ENCODE peak calls at places on chromosome 17, in five cellular contexts. One of them, this sample, is unnamed.

GRCh38 chr17:59357219-59357699 is 25.8 kb downstream of the YPEL2 start:
- DNase-seq in psoas muscle: no peak
- DNase-seq in adrenal gland: no peak
- DNase-seq in neural progenitor cell: no peak
- DNase-seq in breast epithelium: no peak
- DNase-seq in this sample: no peak

GRCh38 chr17:80984749-80985148 is 6.9 kb upstream of the CHMP6 start:
- DNase-seq in psoas muscle: peak
- DNase-seq in adrenal gland: no peak
- DNase-seq in neural progenitor cell: peak
- DNase-seq in breast epithelium: no peak
- DNase-seq in this sample: no peak

GRCh38 chr17:6671431-6671830 is 19.9 kb downstream of the C17orf100 start:
- DNase-seq in psoas muscle: no peak
- DNase-seq in adrenal gland: no peak
- DNase-seq in neural progenitor cell: no peak
- DNase-seq in breast epithelium: peak
- DNase-seq in this sample: no peak

GRCh38 chr17:40331743-40332641 is 23.0 kb downstream of the RARA start:
- DNase-seq in psoas muscle: peak
- DNase-seq in adrenal gland: peak
- DNase-seq in neural progenitor cell: no peak
- DNase-seq in breast epithelium: peak
- DNase-seq in this sample: peak

GRCh38 chr17:68455756-68456528 is 1.4 kb downstream of the WIPI1 start:
- DNase-seq in psoas muscle: no peak
- DNase-seq in adrenal gland: no peak
- DNase-seq in neural progenitor cell: no peak
- DNase-seq in breast epithelium: peak
- DNase-seq in this sample: no peak

GRCh38 chr17:57853695-57854094 is 3.9 kb upstream of the MRPS23 start:
- DNase-seq in psoas muscle: peak
- DNase-seq in adrenal gland: peak
- DNase-seq in neural progenitor cell: no peak
- DNase-seq in breast epithelium: peak
- DNase-seq in this sample: peak

GRCh38 chr17:69466451-69466850 is 52.0 kb downstream of the MAP2K6 start:
- DNase-seq in psoas muscle: no peak
- DNase-seq in adrenal gland: no peak
- DNase-seq in neural progenitor cell: peak
- DNase-seq in breast epithelium: no peak
- DNase-seq in this sample: no peak

GRCh38 chr17:57085448-57086068 is 512 bp downstream of the AKAP1 start:
- DNase-seq in psoas muscle: peak
- DNase-seq in adrenal gland: peak
- DNase-seq in neural progenitor cell: peak
- DNase-seq in breast epithelium: no peak
- DNase-seq in this sample: peak

GRCh38 chr17:38701504-38702165 is 3.4 kb upstream of the MLLT6 start:
- DNase-seq in psoas muscle: no peak
- DNase-seq in adrenal gland: peak
- DNase-seq in neural progenitor cell: no peak
- DNase-seq in breast epithelium: no peak
- DNase-seq in this sample: no peak

GRCh38 chr17:80938556-80938955 is 53.1 kb upstream of the CHMP6 start:
- DNase-seq in psoas muscle: no peak
- DNase-seq in adrenal gland: no peak
- DNase-seq in neural progenitor cell: no peak
- DNase-seq in breast epithelium: no peak
- DNase-seq in this sample: no peak

GRCh38 chr17:48618366-48618896 is 3.3 kb upstream of the HOXB8 start:
- DNase-seq in psoas muscle: peak
- DNase-seq in adrenal gland: peak
- DNase-seq in neural progenitor cell: peak
- DNase-seq in breast epithelium: peak
- DNase-seq in this sample: peak

GRCh38 chr17:45338996-45339535 is 22.2 kb upstream of the MAP3K14 start:
- DNase-seq in psoas muscle: no peak
- DNase-seq in adrenal gland: no peak
- DNase-seq in neural progenitor cell: no peak
- DNase-seq in breast epithelium: peak
- DNase-seq in this sample: no peak

GRCh38 chr17:37743875-37744632 is 805 bp downstream of the HNF1B start:
- DNase-seq in psoas muscle: no peak
- DNase-seq in adrenal gland: no peak
- DNase-seq in neural progenitor cell: peak
- DNase-seq in breast epithelium: no peak
- DNase-seq in this sample: peak

GRCh38 chr17:27241346-27241946 is 52.5 kb upstream of the WSB1 start:
- DNase-seq in psoas muscle: no peak
- DNase-seq in adrenal gland: no peak
- DNase-seq in neural progenitor cell: no peak
- DNase-seq in breast epithelium: peak
- DNase-seq in this sample: no peak

GRCh38 chr17:56725144-56725543 is 108.6 kb downstream of the C17orf67 start:
- DNase-seq in psoas muscle: no peak
- DNase-seq in adrenal gland: no peak
- DNase-seq in neural progenitor cell: no peak
- DNase-seq in breast epithelium: no peak
- DNase-seq in this sample: no peak

GRCh38 chr17:74410001-74410443 is 21.9 kb upstream of the GPRC5C start:
- DNase-seq in psoas muscle: no peak
- DNase-seq in adrenal gland: no peak
- DNase-seq in neural progenitor cell: no peak
- DNase-seq in breast epithelium: no peak
- DNase-seq in this sample: no peak

GRCh38 chr17:11264183-11264871 is 23.3 kb downstream of the SHISA6 start:
- DNase-seq in psoas muscle: no peak
- DNase-seq in adrenal gland: no peak
- DNase-seq in neural progenitor cell: no peak
- DNase-seq in breast epithelium: no peak
- DNase-seq in this sample: no peak

GRCh38 chr17:5584383-5584951 is at the start of gene NLRP1:
- DNase-seq in psoas muscle: peak
- DNase-seq in adrenal gland: peak
- DNase-seq in neural progenitor cell: no peak
- DNase-seq in breast epithelium: peak
- DNase-seq in this sample: peak

GRCh38 chr17:57138956-57139576 is 54.0 kb downstream of the AKAP1 start:
- DNase-seq in psoas muscle: no peak
- DNase-seq in adrenal gland: no peak
- DNase-seq in neural progenitor cell: no peak
- DNase-seq in breast epithelium: no peak
- DNase-seq in this sample: no peak

GRCh38 chr17:69573396-69573795 is 158.9 kb downstream of the MAP2K6 start:
- DNase-seq in psoas muscle: no peak
- DNase-seq in adrenal gland: no peak
- DNase-seq in neural progenitor cell: no peak
- DNase-seq in breast epithelium: no peak
- DNase-seq in this sample: no peak

GRCh38 chr17:63305857-63306256 is 140.2 kb downstream of the CYB561 start:
- DNase-seq in psoas muscle: no peak
- DNase-seq in adrenal gland: no peak
- DNase-seq in neural progenitor cell: no peak
- DNase-seq in breast epithelium: no peak
- DNase-seq in this sample: no peak

GRCh38 chr17:1181769-1182137 is 2.0 kb upstream of the ABR start:
- DNase-seq in psoas muscle: no peak
- DNase-seq in adrenal gland: no peak
- DNase-seq in neural progenitor cell: no peak
- DNase-seq in breast epithelium: no peak
- DNase-seq in this sample: no peak
- H3K4me3 ChIP-seq in psoas muscle: no peak
- H3K4me3 ChIP-seq in adrenal gland: no peak
- H3K4me3 ChIP-seq in neural progenitor cell: no peak
- H3K4me3 ChIP-seq in breast epithelium: no peak
- H3K4me3 ChIP-seq in this sample: no peak

DNA sequence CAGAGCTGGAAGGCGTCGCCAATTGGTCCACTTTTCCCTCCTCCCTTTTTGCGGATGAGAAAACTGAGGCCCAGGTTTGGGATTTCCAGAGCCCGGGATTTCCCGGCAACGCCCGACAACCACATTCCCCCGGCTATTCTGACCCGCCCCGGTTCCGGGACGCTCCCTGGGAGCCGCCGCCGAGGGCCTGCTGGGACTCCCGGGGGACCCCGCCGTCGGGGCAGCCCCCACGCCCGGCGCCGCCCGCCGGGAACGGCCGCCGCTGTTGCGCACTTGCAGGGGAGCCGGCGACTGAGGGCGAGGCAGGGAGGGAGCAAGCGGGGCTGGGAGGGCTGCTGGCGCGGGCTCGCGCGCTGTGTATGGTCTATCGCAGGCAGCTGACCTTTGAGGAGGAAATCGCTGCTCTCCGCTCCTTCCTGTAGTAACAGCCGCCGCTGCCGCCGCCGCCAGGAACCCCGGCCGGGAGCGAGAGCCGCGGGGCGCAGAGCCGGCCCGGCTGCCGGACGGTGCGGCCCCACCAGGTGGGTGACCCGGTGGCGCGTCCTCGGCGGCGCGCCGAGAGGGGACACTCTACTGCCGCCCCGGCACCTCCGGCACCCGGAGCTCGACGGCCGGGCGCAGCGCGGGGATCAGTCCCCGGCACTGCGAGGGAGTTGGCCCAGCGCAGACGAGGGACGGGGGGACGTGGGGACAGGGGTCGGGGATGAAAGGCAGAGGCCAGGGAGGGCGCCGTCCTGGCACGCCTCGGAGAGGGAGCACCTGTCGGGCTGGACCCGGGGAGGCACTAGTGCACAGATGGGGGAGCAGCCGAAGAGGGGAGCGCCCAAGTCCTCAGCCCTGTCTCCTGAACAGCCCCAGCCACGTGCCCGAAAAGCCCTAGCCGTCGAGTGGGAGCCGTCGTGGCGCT is at the start of gene STAT5A:
- DNase-seq in psoas muscle: peak
- DNase-seq in adrenal gland: peak
- DNase-seq in neural progenitor cell: peak
- DNase-seq in breast epithelium: peak
- DNase-seq in this sample: peak
- H3K4me3 ChIP-seq in psoas muscle: peak
- H3K4me3 ChIP-seq in adrenal gland: no peak
- H3K4me3 ChIP-seq in neural progenitor cell: peak
- H3K4me3 ChIP-seq in breast epithelium: peak
- H3K4me3 ChIP-seq in this sample: peak

DNA sequence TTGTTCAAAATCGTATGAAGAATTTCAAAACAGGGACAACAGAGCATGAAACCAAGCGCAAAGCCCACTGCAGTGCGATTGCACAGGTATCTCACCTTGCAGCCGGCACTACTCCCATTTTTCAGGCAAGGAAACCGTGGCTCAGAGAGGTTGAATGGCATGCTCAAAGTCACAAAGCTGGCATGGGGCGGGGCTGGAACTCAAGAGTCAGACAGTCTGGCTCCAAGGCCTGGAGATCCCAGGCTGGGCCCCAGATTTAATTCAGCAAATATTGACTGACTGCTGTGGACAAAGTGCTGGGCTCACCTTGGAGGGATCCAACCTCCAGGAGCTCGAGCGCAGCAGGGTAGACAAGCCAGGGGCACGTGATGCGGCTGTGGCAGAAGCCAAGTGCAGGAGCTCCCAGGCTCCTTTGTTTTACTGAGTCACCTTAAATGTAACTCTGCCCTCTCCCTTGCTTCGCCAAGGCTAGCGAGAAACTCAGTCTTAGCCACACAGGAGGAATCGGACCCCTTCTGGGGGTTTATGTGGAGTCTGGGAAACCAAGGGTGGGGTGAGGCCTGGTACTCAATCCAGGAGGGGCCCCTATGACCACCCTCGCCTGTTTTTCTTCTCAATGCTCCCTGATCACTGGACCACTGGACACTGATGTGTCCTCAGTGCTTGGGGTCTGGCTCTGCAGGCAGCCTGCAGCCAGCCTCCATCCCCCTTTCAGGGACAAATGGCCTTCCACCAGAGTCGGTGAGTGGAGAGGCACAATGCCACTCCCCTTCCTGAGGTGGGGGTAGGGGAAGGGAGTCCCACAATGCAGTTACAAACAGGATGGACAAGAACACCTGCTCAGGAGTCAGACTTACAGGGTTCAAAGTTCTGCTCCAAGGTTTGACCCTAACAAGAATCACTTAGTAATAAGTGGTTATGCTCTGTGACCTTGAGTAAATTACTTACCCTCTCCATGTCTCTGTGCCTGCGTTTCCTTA is 3.9 kb upstream of the SPATA20 start:
- DNase-seq in psoas muscle: no peak
- DNase-seq in adrenal gland: peak
- DNase-seq in neural progenitor cell: no peak
- DNase-seq in breast epithelium: peak
- DNase-seq in this sample: peak
- H3K4me3 ChIP-seq in psoas muscle: peak
- H3K4me3 ChIP-seq in adrenal gland: no peak
- H3K4me3 ChIP-seq in neural progenitor cell: peak
- H3K4me3 ChIP-seq in breast epithelium: peak
- H3K4me3 ChIP-seq in this sample: no peak

DNA sequence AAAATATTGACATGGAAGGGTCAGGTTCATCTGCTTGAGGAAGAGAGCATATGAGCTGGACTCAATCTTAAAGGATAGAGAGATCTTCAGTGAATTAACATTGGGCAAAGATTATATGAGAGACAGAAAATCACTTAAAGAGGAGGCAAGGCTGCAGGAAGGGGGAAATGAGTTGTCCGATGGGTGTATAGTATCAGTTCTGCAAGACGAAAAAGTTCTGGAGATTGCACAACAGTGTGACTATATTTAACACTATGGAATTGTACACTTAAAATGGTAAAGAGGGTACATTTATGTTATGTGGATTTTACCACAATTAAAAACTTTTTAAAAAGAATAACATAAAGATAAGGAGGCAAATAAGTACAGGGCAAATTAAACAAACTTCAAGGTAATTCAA is 80.7 kb downstream of the HELZ start:
- DNase-seq in psoas muscle: no peak
- DNase-seq in adrenal gland: no peak
- DNase-seq in neural progenitor cell: no peak
- DNase-seq in breast epithelium: no peak
- DNase-seq in this sample: no peak
- H3K4me3 ChIP-seq in psoas muscle: no peak
- H3K4me3 ChIP-seq in adrenal gland: no peak
- H3K4me3 ChIP-seq in neural progenitor cell: no peak
- H3K4me3 ChIP-seq in breast epithelium: no peak
- H3K4me3 ChIP-seq in this sample: no peak

GRCh38 chr17:51617876-51618455 is 357.6 kb downstream of the UTP18 start:
- DNase-seq in psoas muscle: no peak
- DNase-seq in adrenal gland: no peak
- DNase-seq in neural progenitor cell: peak
- DNase-seq in breast epithelium: no peak
- DNase-seq in this sample: no peak
- H3K4me3 ChIP-seq in psoas muscle: no peak
- H3K4me3 ChIP-seq in adrenal gland: no peak
- H3K4me3 ChIP-seq in neural progenitor cell: no peak
- H3K4me3 ChIP-seq in breast epithelium: no peak
- H3K4me3 ChIP-seq in this sample: no peak

GRCh38 chr17:44108440-44109311 is 14.8 kb downstream of the HDAC5 start:
- DNase-seq in psoas muscle: peak
- DNase-seq in adrenal gland: peak
- DNase-seq in neural progenitor cell: no peak
- DNase-seq in breast epithelium: peak
- DNase-seq in this sample: peak
- H3K4me3 ChIP-seq in psoas muscle: peak
- H3K4me3 ChIP-seq in adrenal gland: no peak
- H3K4me3 ChIP-seq in neural progenitor cell: no peak
- H3K4me3 ChIP-seq in breast epithelium: no peak
- H3K4me3 ChIP-seq in this sample: no peak